ENCODE peak calls at places on chromosomes 4 and X, in six cellular contexts. M is small intestine, Y is dorsolateral prefrontal cortex, I is mesendoderm, W is uterus, K is AG04450. G is an unnamed sample. For H3K27me3, the result is how much of the 10 kb centered on the place peaks cover.

GRCh38 chrX:150155396-150156048 is 207.6 kb upstream of the MAMLD1 start:
- DNase-seq in I (no peak), K (peak), M (peak), Y (no peak), W (no peak), G (peak)

GRCh38 chrX:133265331-133265730 is 47.2 kb upstream of the TFDP3 start:
- DNase-seq in I (peak), K (no peak), Y (no peak), W (no peak), M (no peak), G (no peak)

GRCh38 chr4:71188197-71188625 is 150.6 kb upstream of the SLC4A4 start:
- DNase-seq in I (peak), W (no peak), Y (no peak), M (peak), K (no peak), G (no peak)

GRCh38 chr4:4852591-4853362 is 6.7 kb upstream of the MSX1 start:
- DNase-seq in I (peak), M (no peak), W (peak), K (peak), Y (no peak), G (no peak)

GRCh38 chr4:185838514-185839203 is 26.7 kb upstream of the SORBS2 start:
- DNase-seq in W (no peak), I (peak), Y (no peak), K (no peak), M (no peak), G (no peak)

GRCh38 chr4:21888195-21888976 is 60.2 kb downstream of the KCNIP4 start:
- DNase-seq in Y (no peak), W (no peak), K (peak), I (no peak), M (no peak), G (no peak)

GRCh38 chrX:133335027-133335426 is 80.3 kb downstream of the GPC4 start:
- DNase-seq in I (peak), W (no peak), Y (no peak), M (peak), K (no peak), G (no peak)

GRCh38 chrX:131572372-131573014 is 28.6 kb downstream of the OR13H1 start:
- DNase-seq in K (no peak), W (no peak), Y (no peak), I (no peak), M (no peak), G (no peak)

GRCh38 chr4:127134490-127134889 is 498.3 kb upstream of the INTU start:
- DNase-seq in M (no peak), I (no peak), W (no peak), Y (no peak), K (no peak), G (no peak)

GRCh38 chr4:140047017-140047640 is 106.9 kb downstream of the MAML3 start:
- DNase-seq in Y (peak), M (no peak), W (peak), I (peak), K (no peak), G (peak)

GRCh38 chr4:140047781-140048180 is 106.2 kb downstream of the MAML3 start:
- DNase-seq in K (no peak), W (no peak), I (no peak), M (no peak), Y (no peak), G (no peak)

GRCh38 chr4:140049024-140049923 is 104.7 kb downstream of the MAML3 start:
- DNase-seq in M (peak), Y (peak), I (peak), W (peak), K (no peak), G (peak)

GRCh38 chr4:140049924-140050681 is 103.9 kb downstream of the MAML3 start:
- DNase-seq in W (no peak), M (peak), Y (no peak), K (no peak), I (peak), G (no peak)

DNA sequence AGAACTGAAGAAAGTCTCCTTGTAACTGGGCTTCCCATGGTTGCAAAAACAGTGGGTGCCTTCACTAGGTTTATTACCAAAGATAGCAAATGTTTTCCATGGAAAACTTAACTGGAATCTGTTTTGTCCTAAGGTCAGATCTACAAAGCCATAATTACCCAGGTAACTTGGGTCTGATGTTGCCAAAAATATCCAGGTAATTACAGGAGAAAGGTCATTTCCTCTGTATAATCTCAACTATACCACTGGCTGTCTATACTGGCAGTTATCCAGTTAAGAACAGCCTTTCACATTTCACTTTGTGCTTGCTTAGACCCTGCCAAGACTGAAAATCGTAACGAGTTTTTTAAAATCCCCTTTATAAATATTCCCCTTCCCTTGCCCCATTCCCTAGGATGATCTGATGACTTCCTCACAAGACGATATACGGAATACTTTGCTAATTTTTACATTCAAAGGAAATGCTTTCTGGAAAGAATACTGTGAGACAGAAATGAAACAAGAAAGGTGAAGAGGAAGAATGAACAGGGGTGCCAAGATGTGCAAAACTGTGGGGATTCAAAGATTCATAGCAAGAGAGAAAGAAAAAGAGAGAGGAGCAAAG is 105.5 kb downstream of the MAML3 start:
- DNase-seq in K (no peak), Y (no peak), M (peak), I (no peak), W (no peak), G (no peak)
- H3K4me3 ChIP-seq in K (peak), Y (peak), M (no peak), I (no peak), W (peak), G (peak)

DNA sequence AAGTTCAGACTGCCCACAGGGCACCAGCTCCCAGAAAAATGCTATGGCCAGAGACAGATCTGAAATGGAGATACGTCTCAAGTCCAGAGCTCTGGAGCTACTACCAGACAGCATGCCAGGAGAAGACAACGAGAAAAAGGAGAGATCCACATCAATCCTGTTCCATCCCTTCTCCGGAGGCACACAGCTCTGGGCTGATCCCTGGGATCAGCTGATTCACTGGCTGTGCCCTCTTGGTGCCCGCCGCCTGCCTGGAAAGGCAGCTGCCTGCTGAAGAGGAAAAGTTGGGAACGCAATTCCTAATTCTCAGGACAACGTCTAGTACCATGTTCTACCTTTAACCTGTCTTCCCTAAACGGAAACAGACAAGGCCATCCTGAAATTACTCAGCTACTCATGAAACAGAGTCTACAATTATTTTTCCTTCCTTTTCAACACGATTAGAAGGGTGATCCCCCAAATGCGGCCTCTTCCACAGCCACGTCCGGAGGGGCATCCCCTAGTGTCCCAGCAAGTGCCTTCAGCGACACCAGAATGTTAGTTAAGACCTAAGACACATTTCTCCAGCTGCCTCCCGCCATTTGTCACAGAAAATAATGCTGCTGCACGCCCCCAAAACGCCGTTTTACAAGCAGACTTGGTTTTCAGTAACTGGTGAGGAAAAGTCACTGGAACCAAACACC is 2.4 kb downstream of the ZFYVE28 start:
- DNase-seq in Y (no peak), I (no peak), M (no peak), W (no peak), K (no peak), G (no peak)
- H3K27me3 ChIP-seq in Y (under half), I (under half), M (under half), W (under half), K (half or more), G (under half)

GRCh38 chr4:186838295-186838694 is 114.6 kb upstream of the FAT1 start:
- DNase-seq in I (no peak), Y (no peak), K (no peak), M (no peak), W (no peak), G (no peak)

GRCh38 chr4:186844059-186844681 is 120.5 kb upstream of the FAT1 start:
- DNase-seq in Y (no peak), W (peak), I (peak), M (peak), K (peak), G (peak)

GRCh38 chr4:186840222-186840701 is 116.6 kb upstream of the FAT1 start:
- DNase-seq in I (no peak), Y (no peak), K (peak), M (no peak), W (peak), G (peak)

GRCh38 chr4:186840771-186841301 is 117.2 kb upstream of the FAT1 start:
- DNase-seq in M (no peak), I (no peak), W (peak), K (no peak), Y (no peak), G (peak)

DNA sequence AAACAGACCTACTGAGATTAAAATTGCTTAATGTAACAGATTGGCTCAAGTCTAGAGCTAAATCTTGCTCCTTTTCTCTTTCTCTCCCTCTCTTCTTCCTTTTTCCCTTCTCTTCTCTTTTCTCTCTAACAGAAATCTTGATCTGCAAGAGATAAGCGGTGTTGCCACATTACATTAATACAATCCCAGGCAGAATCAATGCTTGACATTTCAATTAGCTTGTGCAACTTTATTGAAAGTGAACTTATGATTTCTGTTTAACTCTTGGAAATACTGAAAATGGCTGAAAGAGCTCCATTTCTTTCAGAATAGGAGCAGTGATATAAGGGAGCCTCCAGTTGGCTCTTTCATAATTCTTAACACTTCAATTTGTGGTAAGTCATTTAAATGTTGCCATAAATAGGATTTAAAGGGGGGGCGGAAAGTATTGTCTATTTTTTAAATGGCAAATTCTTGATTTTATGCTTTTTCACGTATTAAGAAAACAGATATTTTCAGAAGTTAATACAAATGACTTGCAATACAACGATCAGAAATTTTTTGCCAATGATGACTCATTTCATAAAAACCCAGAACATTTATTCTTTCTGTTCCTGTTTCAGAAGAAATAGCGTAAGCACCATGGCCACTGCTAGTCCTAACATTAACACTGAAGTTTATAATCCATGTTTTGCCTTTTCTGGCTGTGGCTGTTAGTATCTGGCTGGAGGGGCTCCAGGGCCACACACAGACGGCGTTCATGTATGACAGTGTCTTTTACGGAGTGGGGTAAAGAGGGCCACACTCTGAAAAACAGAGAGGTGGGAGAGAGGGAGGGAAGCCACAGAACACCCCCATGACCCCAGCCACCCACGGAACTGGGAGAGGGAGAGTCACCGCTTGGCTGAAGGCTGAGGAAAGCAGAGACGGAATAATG is 115.7 kb upstream of the FAT1 start:
- DNase-seq in K (peak), M (no peak), I (no peak), W (peak), Y (no peak), G (peak)
- H3K4me3 ChIP-seq in K (peak), M (no peak), I (no peak), W (peak), Y (no peak), G (peak)

GRCh38 chr4:110624904-110625494 is 2.1 kb upstream of the PITX2 start:
- DNase-seq in Y (no peak), W (no peak), I (peak), K (no peak), M (no peak), G (no peak)
- H3K27me3 ChIP-seq in Y (half or more), W (under half), I (under half), K (half or more), M (under half), G (under half)

DNA sequence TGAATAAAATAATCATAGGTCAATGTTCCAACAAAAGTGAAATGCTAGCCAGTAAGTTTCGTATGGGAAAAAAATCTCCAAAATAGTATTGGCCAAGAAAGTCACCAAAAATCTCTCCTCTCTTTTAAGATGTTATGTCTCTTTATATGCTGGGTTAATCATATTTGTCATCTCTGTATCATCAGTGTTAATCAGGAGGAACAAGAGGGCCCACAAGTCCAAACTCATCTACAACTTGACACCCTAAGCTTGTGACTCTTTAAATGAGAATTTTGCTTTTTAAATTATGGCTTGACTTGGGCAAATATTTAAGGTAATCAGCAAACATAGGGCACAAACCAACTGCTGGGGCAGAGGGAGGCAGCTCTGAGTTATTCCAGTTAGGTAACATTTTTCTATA is 75.5 kb downstream of the AMMECR1 start:
- DNase-seq in Y (no peak), K (no peak), I (no peak), M (no peak), W (no peak), G (no peak)
- H3K4me3 ChIP-seq in Y (no peak), K (no peak), I (no peak), M (no peak), W (no peak), G (no peak)

DNA sequence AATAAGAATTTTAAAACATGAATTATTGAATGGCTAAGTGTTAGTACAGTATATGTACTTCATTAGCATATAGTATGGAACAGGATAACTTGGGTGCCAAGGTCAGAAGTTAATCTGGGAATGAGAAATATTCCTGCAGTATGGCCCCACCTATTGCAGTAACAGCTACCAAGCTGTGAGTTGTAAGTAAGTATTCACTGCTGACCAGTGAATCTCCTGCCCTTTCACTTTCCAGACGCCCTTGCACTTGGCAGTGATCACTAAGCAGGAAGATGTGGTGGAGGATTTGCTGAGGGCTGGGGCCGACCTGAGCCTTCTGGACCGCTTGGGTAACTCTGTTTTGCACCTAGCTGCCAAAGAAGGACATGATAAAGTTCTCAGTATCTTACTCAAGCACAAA is 105.1 kb downstream of the NFKB1 start:
- DNase-seq in I (no peak), Y (no peak), K (no peak), W (no peak), M (peak), G (no peak)
- H3K27me3 ChIP-seq in I (under half), Y (under half), K (under half), W (under half), M (under half), G (under half)

GRCh38 chrX:1593286-1594271 is 2.2 kb downstream of the AKAP17A start:
- DNase-seq in I (no peak), M (no peak), K (no peak), W (no peak), Y (peak), G (no peak)
- H3K4me3 ChIP-seq in I (no peak), M (no peak), K (peak), W (peak), Y (no peak), G (no peak)

DNA sequence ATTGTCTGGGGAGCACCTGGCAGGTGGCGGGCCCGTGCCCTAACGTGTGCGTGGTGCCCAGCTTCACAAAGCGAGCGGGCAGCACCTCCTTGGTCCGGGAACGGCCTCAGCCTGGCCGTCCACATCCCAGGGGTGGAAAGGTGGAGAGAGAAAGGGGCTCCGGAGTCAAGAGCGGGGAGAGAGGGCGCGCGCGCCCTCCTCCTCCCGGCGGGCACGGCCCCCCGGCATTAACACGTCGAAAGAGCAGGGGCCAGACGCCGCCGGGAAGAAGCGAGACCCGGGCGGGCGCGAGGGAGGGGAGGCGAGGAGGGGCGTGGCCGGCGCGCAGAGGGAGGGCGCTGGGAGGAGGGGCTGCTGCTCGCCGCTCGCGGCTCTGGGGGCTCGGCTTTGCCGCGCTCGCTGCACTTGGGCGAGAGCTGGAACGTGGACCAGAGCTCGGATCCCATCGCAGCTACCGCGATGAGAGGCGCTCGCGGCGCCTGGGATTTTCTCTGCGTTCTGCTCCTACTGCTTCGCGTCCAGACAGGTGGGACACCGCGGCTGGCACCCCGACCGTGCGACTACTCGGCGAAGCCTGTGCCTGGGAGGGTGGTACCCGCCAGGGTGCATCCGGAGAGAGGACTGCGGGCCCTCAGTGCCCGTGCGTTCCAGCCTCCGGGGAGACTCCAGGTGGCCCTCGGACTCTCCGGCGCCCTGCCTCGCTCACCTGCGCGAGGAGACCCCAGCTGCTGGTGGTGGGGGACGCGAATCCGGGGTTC is at the start of gene KIT:
- DNase-seq in M (no peak), Y (peak), K (no peak), I (peak), W (peak), G (peak)
- H3K27me3 ChIP-seq in M (under half), Y (under half), K (under half), I (under half), W (under half), G (under half)

G was measured in right cardiac atrium.